ENCODE peak calls at places on chromosome 15, in four cellular contexts. B, P, Z and J are unnamed samples.

GRCh38 chr15:34047893-34048775 is 9.1 kb upstream of the AVEN start:
- DNase-seq in B (no peak), P (peak), Z (peak), J (no peak)

GRCh38 chr15:52163321-52164190 is 27.6 kb downstream of the GNB5 start:
- DNase-seq in B (peak), P (no peak), Z (no peak), J (peak)

GRCh38 chr15:70327328-70328136 is 229.8 kb upstream of the TLE3 start:
- DNase-seq in B (no peak), P (peak), Z (peak), J (no peak)

GRCh38 chr15:85620321-85621044 is 174.2 kb downstream of the KLHL25 start:
- DNase-seq in B (no peak), P (peak), Z (peak), J (no peak)

GRCh38 chr15:25738171-25738792 is 124.8 kb downstream of the ATP10A start:
- DNase-seq in B (no peak), P (peak), Z (no peak), J (no peak)

GRCh38 chr15:52343831-52344230 is 48.2 kb upstream of the MYO5C start:
- DNase-seq in B (no peak), P (peak), Z (peak), J (no peak)

GRCh38 chr15:71447328-71448250 is 332.3 kb downstream of the THSD4 start:
- DNase-seq in B (no peak), P (peak), Z (peak), J (no peak)

GRCh38 chr15:44550256-44550655 is 13.3 kb downstream of the EIF3J start:
- DNase-seq in B (no peak), P (peak), Z (peak), J (no peak)

GRCh38 chr15:91776104-91776503 is 77.4 kb upstream of the SLCO3A1 start:
- DNase-seq in B (no peak), P (peak), Z (no peak), J (no peak)

GRCh38 chr15:35173444-35174118 is 88.5 kb upstream of the NANOGP8 start:
- DNase-seq in B (no peak), P (peak), Z (peak), J (no peak)

GRCh38 chr15:58260186-58260910 is 122.2 kb downstream of the AQP9 start:
- DNase-seq in B (no peak), P (peak), Z (no peak), J (no peak)

GRCh38 chr15:38646716-38647115 is 82.1 kb upstream of the RASGRP1 start:
- DNase-seq in B (no peak), P (no peak), Z (no peak), J (no peak)

GRCh38 chr15:57387644-57388076 is 11.4 kb downstream of the CGNL1 start:
- DNase-seq in B (peak), P (no peak), Z (no peak), J (peak)

GRCh38 chr15:84715442-84716035 is 400 bp downstream of the SEC11A start:
- DNase-seq in B (peak), P (peak), Z (peak), J (peak)

GRCh38 chr15:31330836-31331235 is 4.2 kb downstream of the KLF13 start:
- DNase-seq in B (no peak), P (no peak), Z (no peak), J (no peak)

GRCh38 chr15:75061272-75061671 is 37.9 kb downstream of the PPCDC start:
- DNase-seq in B (no peak), P (peak), Z (no peak), J (no peak)

GRCh38 chr15:45476395-45476794 is 46.2 kb downstream of the SLC30A4 start:
- DNase-seq in B (no peak), P (no peak), Z (no peak), J (no peak)

GRCh38 chr15:47876986-47877385 is 159.7 kb downstream of the SEMA6D start:
- DNase-seq in B (no peak), P (no peak), Z (no peak), J (no peak)

GRCh38 chr15:64461577-64462162 is 1.3 kb downstream of the ZNF609 start:
- DNase-seq in B (peak), P (peak), Z (peak), J (peak)

GRCh38 chr15:91385301-91385700 is 285.2 kb downstream of the SV2B start:
- DNase-seq in B (no peak), P (peak), Z (peak), J (no peak)

GRCh38 chr15:28272587-28272986 is 49.4 kb downstream of the HERC2 start:
- DNase-seq in B (no peak), P (no peak), Z (no peak), J (no peak)

GRCh38 chr15:63895194-63895593 is 61.4 kb upstream of the HERC1 start:
- DNase-seq in B (no peak), P (no peak), Z (no peak), J (no peak)

GRCh38 chr15:75453703-75454470 is 2.4 kb upstream of the SIN3A start:
- DNase-seq in B (peak), P (peak), Z (peak), J (peak)

GRCh38 chr15:62770752-62771151 is 271.8 kb upstream of the TPM1 start:
- DNase-seq in B (no peak), P (peak), Z (peak), J (no peak)

GRCh38 chr15:50531163-50531562 is 15.3 kb downstream of the USP50 start:
- DNase-seq in B (no peak), P (no peak), Z (no peak), J (no peak)

GRCh38 chr15:44084728-44085127 is 110.3 kb downstream of the FRMD5 start:
- DNase-seq in B (no peak), P (no peak), Z (no peak), J (no peak)

GRCh38 chr15:83764201-83764839 is 110.4 kb downstream of the ADAMTSL3 start:
- DNase-seq in B (no peak), P (no peak), Z (no peak), J (no peak)

DNA sequence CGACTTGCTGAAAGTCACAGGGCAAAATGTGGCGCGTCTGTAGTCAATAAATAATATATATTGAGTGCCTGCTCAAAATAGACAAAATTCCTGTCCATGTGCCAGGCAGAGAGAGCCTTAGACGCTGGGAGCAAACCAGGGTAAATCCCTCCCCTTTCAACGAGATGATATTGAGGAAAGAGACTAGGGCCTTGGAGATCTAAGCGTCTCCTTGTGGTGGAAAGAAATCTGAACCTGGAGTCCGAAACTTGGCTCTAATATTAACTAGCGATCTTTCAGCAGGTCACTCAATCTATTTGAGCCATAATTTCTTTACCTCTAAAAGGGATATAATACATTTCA is 348 bp upstream of the DPP8 start:
- DNase-seq in B (no peak), P (no peak), Z (no peak), J (no peak)
- H3K4me3 ChIP-seq in B (peak), P (peak), Z (peak), J (peak)

GRCh38 chr15:76998661-76999285 is 3.8 kb downstream of the PSTPIP1 start:
- DNase-seq in B (no peak), P (no peak), Z (no peak), J (no peak)
- H3K4me3 ChIP-seq in B (no peak), P (no peak), Z (no peak), J (no peak)

DNA sequence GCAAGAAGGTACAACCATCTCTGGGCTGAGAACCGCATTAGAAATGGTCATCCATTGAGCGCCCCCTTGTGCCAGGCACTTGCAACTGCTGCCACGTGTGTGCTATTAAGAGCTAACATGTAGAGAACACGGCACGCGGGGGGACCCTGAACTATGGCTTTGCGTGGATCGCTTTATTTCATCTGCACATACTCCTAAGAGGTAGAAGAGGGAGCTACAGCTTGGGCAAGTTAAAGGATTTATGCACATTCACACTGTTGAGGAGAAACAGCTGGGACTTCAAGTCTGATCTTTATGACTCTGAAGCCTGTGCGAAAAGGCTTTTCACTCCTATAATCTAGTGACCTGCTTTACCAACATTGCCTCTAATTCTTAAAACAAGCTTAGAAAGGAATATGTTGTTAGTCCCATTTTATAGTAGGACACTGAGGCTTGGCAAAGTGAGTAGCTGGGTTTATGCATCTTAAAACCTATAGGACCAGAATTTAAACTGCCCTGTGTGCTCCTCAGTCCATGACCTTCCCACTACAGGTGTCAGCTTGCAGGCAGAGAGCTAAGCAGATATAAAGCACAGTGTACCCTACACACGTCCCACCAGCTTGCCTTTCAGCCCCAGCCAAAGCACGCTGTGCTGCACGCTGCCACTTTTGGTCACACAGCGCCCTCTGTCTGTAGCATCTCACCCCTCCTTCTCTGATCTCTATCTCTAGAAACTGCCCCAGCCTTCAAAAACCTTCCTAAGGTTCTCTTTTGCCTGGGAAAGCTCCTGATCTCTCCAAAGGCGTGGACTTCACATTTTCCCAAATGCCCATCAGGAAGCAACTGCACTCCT is 57.8 kb downstream of the STARD5 start:
- DNase-seq in B (peak), P (peak), Z (peak), J (peak)
- H3K4me3 ChIP-seq in B (no peak), P (peak), Z (no peak), J (no peak)

GRCh38 chr15:68479870-68480269 is 47.9 kb upstream of the ITGA11 start:
- DNase-seq in B (no peak), P (peak), Z (no peak), J (no peak)

GRCh38 chr15:68482246-68482645 is 50.3 kb upstream of the ITGA11 start:
- DNase-seq in B (no peak), P (no peak), Z (no peak), J (no peak)

GRCh38 chr15:68483165-68483564 is 51.2 kb upstream of the ITGA11 start:
- DNase-seq in B (no peak), P (no peak), Z (no peak), J (no peak)

GRCh38 chr15:68480296-68480695 is 48.3 kb upstream of the ITGA11 start:
- DNase-seq in B (no peak), P (no peak), Z (no peak), J (no peak)

DNA sequence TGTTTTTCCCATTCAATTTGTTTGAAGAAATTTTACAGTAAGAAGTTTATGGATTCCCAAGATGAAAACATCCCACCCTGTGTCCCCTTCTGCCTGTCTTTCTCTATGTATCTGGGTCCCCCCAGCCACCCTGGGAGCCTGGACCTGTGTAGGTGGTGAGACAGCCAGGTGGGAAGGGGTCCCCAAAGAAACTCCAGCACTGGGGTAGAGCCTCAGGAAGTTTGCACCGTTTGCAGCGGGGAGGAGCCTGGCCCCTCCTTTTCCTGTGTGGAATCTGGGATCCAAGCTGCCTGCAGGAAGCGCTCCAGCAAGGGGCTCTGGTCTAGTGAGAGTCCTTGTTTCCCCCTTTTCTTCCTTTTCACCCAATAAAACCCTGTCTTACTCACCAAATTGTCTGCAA is 49.4 kb upstream of the ITGA11 start:
- DNase-seq in B (no peak), P (no peak), Z (no peak), J (no peak)
- H3K4me3 ChIP-seq in B (no peak), P (no peak), Z (no peak), J (no peak)

DNA sequence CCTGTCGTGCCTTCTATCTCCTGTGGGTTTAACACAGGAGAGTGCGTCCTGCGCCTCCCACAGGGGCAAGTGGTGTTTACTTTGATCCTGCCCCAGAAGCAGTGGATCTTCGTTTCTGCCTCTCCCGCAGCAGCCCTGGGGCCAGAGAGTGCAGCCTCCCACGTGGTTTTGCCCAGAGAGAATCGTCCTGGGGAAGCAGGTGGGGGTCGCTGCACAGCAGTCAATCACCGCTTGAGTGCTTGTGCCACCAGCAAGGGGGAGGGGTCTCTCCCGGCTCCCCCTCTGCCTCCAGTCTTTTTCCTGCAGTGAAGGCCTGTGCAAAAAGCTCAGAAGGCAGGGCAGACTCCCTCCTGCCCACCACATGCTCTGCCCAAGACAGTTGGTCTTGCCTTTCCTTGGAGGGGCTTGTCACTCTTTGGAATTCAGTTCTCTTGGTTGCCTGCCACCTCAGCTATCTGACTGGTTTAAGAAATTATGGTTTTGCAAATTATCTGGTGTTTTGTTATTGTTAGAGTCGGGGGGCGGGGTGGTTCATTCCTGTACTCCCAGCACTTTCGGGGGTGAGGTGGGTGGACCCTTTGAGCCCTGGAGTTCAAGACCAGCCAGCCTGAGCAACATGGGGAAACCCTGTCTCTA is 26.9 kb downstream of the STOML1 start:
- DNase-seq in B (peak), P (peak), Z (no peak), J (no peak)
- H3K4me3 ChIP-seq in B (no peak), P (no peak), Z (no peak), J (no peak)

DNA sequence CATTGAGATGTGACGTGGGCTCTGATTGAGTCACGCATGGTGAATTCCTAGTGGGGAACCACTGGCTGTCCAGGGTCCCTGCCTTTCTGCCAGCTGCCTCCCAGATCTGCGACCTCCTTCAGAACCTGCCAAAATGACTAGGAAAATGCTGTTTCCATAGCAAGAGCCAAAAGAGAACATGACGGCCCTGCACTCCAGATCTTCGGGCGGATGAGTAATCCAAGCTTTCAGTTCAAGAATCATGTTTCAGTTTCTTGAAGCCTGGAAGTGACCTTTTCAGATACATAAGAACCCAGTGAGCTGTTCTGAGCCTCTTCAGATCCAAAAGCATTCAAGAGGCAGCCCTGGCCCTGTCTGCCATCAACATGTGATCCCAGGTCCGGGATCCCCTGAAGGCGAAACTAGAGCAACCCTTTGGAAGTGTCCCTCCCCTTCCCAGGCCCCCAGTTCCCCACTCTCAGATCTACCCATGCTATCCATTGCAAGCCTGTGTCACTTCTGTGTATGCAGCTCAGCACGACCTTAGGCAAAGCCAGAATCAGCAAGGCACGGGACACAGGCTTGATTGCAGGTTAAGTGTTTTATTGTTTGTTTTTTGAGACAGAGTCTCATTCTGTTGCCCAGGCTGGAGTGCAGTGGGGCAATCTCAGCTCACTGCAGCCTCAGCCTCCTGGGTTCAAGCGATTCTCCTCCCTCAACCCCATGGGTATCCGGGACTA is 19.7 kb downstream of the ANKRD63 start:
- DNase-seq in B (no peak), P (peak), Z (peak), J (no peak)
- H3K4me3 ChIP-seq in B (no peak), P (no peak), Z (no peak), J (no peak)

GRCh38 chr15:89401636-89402252 is 67.1 kb upstream of the POLG start:
- DNase-seq in B (no peak), P (peak), Z (peak), J (no peak)

GRCh38 chr15:89399070-89399389 is 64.4 kb upstream of the POLG start:
- DNase-seq in B (no peak), P (no peak), Z (no peak), J (no peak)

GRCh38 chr15:89400997-89401590 is 66.5 kb upstream of the POLG start:
- DNase-seq in B (no peak), P (no peak), Z (no peak), J (no peak)

GRCh38 chr15:89399390-89400120 is 64.9 kb upstream of the POLG start:
- DNase-seq in B (peak), P (peak), Z (no peak), J (no peak)

DNA sequence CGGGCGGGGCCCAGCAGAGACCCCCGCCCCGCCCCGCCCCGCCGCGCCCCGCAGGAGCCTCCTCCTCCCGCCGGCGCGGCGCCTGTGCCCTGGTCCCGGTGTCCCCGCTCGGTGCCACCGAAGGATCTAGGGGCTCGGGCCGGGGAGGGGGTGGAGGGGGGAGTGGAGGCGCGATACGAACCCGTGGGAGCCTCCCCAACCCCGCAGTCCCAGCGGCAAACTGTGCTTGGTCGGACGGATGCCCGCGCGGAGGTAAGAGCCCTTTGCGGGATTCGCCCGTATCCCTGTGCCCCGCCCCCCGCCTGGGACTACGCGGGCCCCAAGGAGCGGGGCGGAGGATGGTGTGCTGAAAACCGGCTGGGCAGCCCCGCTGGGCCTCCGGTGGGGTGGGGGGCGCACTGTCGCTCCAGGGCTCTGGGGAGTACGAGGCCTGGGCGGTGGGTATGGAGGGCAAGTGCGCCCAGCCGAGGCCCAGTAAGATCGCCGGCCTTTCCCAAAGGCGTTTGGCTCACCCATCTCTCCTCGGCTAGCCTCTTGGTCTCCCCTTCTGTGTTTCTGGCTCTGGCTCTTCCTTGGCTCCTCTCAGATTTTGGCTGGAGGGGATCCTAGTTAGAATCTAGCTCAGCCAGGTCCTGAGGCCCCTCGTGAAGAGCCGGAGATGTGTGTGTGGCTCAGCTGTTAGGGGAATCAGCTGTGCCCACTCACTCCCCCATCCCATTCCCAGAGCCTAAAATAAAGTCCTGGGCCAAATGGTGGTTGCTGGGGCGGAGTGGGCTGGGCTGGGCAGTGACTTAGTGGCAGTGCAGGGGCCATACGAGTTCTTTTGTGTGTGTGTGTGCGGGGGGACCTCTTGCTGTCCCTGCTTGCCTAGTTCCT is 65.7 kb upstream of the POLG start:
- DNase-seq in B (no peak), P (no peak), Z (no peak), J (no peak)
- H3K4me3 ChIP-seq in B (peak), P (peak), Z (no peak), J (no peak)

GRCh38 chr15:60788514-60789091 is 309.7 kb upstream of the ICE2 start:
- DNase-seq in B (no peak), P (no peak), Z (no peak), J (no peak)
- H3K4me3 ChIP-seq in B (no peak), P (no peak), Z (no peak), J (no peak)